ENCODE peak calls at places on chromosome 15, in seven cellular contexts. One of them, this sample, is unnamed.

GRCh38 chr15:81363713-81364112 is 10.3 kb downstream of the TMC3 start:
- DNase-seq in cardiac fibroblast: no peak
- DNase-seq in bronchial epithelial cell: no peak
- DNase-seq in psoas muscle: no peak
- DNase-seq in AG04450: no peak
- DNase-seq in brain microvascular endothelial cell: no peak
- DNase-seq in A673: no peak
- DNase-seq in this sample: no peak

GRCh38 chr15:31318429-31318828 is 8.2 kb upstream of the KLF13 start:
- DNase-seq in cardiac fibroblast: no peak
- DNase-seq in bronchial epithelial cell: no peak
- DNase-seq in psoas muscle: no peak
- DNase-seq in AG04450: no peak
- DNase-seq in brain microvascular endothelial cell: no peak
- DNase-seq in A673: no peak
- DNase-seq in this sample: no peak

GRCh38 chr15:91886878-91887277 is 33.4 kb downstream of the SLCO3A1 start:
- DNase-seq in cardiac fibroblast: no peak
- DNase-seq in bronchial epithelial cell: no peak
- DNase-seq in psoas muscle: no peak
- DNase-seq in AG04450: no peak
- DNase-seq in brain microvascular endothelial cell: no peak
- DNase-seq in A673: no peak
- DNase-seq in this sample: no peak

GRCh38 chr15:60721706-60722105 is 242.8 kb upstream of the ICE2 start:
- DNase-seq in cardiac fibroblast: no peak
- DNase-seq in bronchial epithelial cell: peak
- DNase-seq in psoas muscle: no peak
- DNase-seq in AG04450: peak
- DNase-seq in brain microvascular endothelial cell: peak
- DNase-seq in A673: no peak
- DNase-seq in this sample: no peak

GRCh38 chr15:68994149-68994548 is 20.3 kb upstream of the NOX5 start:
- DNase-seq in cardiac fibroblast: peak
- DNase-seq in bronchial epithelial cell: peak
- DNase-seq in psoas muscle: no peak
- DNase-seq in AG04450: no peak
- DNase-seq in brain microvascular endothelial cell: peak
- DNase-seq in A673: no peak
- DNase-seq in this sample: no peak

GRCh38 chr15:70741107-70741511 is 22.2 kb downstream of the UACA start:
- DNase-seq in cardiac fibroblast: peak
- DNase-seq in bronchial epithelial cell: peak
- DNase-seq in psoas muscle: peak
- DNase-seq in AG04450: peak
- DNase-seq in brain microvascular endothelial cell: peak
- DNase-seq in A673: peak
- DNase-seq in this sample: no peak

GRCh38 chr15:70932397-70932796 is 39.8 kb downstream of the LRRC49 start:
- DNase-seq in cardiac fibroblast: no peak
- DNase-seq in bronchial epithelial cell: peak
- DNase-seq in psoas muscle: no peak
- DNase-seq in AG04450: no peak
- DNase-seq in brain microvascular endothelial cell: no peak
- DNase-seq in A673: no peak
- DNase-seq in this sample: no peak

GRCh38 chr15:66241886-66242285 is 11.7 kb downstream of the MEGF11 start:
- DNase-seq in cardiac fibroblast: no peak
- DNase-seq in bronchial epithelial cell: peak
- DNase-seq in psoas muscle: no peak
- DNase-seq in AG04450: no peak
- DNase-seq in brain microvascular endothelial cell: no peak
- DNase-seq in A673: no peak
- DNase-seq in this sample: no peak

GRCh38 chr15:100372695-100373036 is 30.9 kb upstream of the ADAMTS17 start:
- DNase-seq in cardiac fibroblast: no peak
- DNase-seq in bronchial epithelial cell: no peak
- DNase-seq in psoas muscle: peak
- DNase-seq in AG04450: no peak
- DNase-seq in brain microvascular endothelial cell: no peak
- DNase-seq in A673: no peak
- DNase-seq in this sample: no peak

GRCh38 chr15:51227967-51228783 is 110.2 kb downstream of the CYP19A1 start:
- DNase-seq in cardiac fibroblast: peak
- DNase-seq in bronchial epithelial cell: peak
- DNase-seq in psoas muscle: no peak
- DNase-seq in AG04450: peak
- DNase-seq in brain microvascular endothelial cell: peak
- DNase-seq in A673: peak
- DNase-seq in this sample: peak

GRCh38 chr15:31740203-31740602 is 290.1 kb upstream of the CHRNA7 start:
- DNase-seq in cardiac fibroblast: no peak
- DNase-seq in bronchial epithelial cell: no peak
- DNase-seq in psoas muscle: no peak
- DNase-seq in AG04450: no peak
- DNase-seq in brain microvascular endothelial cell: no peak
- DNase-seq in A673: no peak
- DNase-seq in this sample: no peak

GRCh38 chr15:25061808-25062550 is 107.2 kb downstream of the SNRPN start:
- DNase-seq in cardiac fibroblast: no peak
- DNase-seq in bronchial epithelial cell: no peak
- DNase-seq in psoas muscle: no peak
- DNase-seq in AG04450: no peak
- DNase-seq in brain microvascular endothelial cell: no peak
- DNase-seq in A673: no peak
- DNase-seq in this sample: no peak

GRCh38 chr15:99250001-99250400 is 620 bp upstream of the TTC23 start:
- DNase-seq in cardiac fibroblast: no peak
- DNase-seq in bronchial epithelial cell: no peak
- DNase-seq in psoas muscle: no peak
- DNase-seq in AG04450: no peak
- DNase-seq in brain microvascular endothelial cell: no peak
- DNase-seq in A673: no peak
- DNase-seq in this sample: no peak
- H3K4me3 ChIP-seq in cardiac fibroblast: no peak
- H3K4me3 ChIP-seq in bronchial epithelial cell: peak
- H3K4me3 ChIP-seq in psoas muscle: peak
- H3K4me3 ChIP-seq in AG04450: peak
- H3K4me3 ChIP-seq in brain microvascular endothelial cell: peak
- H3K4me3 ChIP-seq in A673: peak
- H3K4me3 ChIP-seq in this sample: no peak

DNA sequence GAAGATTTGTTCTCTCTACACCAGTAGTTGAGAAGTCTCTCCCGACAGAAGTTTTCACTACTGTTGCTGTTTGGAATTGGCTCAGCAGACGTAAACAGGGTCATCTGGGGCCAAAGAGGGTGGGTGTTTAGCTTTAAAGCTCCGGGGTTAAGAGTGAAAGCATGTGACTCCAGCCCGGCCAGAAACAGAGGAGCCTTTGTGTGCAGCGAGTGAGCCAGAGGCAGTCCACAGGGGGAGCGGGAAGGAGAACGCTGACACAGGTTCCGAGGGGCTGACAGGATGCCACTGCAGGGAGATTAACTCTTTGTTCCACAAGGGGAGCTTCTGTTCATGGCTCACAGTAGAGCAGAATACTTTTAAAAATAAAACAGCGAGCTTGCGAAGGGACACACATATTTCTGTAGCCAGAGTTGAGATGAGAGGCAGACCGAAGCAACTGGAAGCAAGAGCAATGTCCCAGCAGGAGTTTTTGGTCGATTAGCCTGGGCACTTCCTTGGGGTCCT is 26.9 kb downstream of the BMF start:
- DNase-seq in cardiac fibroblast: peak
- DNase-seq in bronchial epithelial cell: no peak
- DNase-seq in psoas muscle: peak
- DNase-seq in AG04450: no peak
- DNase-seq in brain microvascular endothelial cell: peak
- DNase-seq in A673: peak
- DNase-seq in this sample: no peak
- TF ChIP-seq CTCF in cardiac fibroblast: no peak
- TF ChIP-seq CTCF in bronchial epithelial cell: no peak
- TF ChIP-seq CTCF in psoas muscle: peak
- TF ChIP-seq CTCF in AG04450: no peak
- TF ChIP-seq CTCF in brain microvascular endothelial cell: peak
- TF ChIP-seq CTCF in A673: no peak
- TF ChIP-seq CTCF in this sample: no peak

DNA sequence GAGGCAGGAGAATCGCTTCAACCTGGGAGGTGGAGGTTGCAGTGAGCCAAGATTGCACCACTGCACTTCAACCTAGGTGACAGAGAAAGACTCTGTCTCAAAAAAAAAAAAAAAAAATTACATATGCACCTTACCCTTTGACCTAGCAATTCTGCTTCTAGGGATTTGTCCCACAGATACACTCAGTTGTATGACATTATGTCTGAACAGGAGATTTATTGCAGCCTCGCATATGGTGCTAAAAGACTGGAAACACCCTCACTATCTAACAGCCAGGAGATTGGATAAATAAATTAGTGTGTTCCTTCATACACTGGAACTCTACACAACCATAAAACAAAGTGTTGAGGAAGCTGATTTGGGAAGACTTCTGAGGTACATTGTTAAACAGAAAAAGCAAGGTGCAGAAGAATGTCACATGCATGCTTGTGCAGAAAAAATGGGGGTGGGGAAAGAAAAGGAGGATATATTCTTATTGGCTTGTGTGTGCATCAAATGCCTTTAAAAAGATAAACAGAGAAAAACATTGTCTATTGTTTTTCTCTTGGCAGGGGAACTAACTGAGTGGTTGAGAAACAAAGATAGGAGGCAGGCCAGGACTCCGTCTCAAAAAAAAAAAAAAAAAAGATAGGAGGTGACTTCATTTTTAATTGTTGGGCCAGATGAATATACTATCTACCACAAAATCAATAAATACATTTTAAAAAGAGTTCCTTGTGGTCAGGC is 30.9 kb downstream of the PPCDC start:
- DNase-seq in cardiac fibroblast: peak
- DNase-seq in bronchial epithelial cell: no peak
- DNase-seq in psoas muscle: no peak
- DNase-seq in AG04450: no peak
- DNase-seq in brain microvascular endothelial cell: no peak
- DNase-seq in A673: peak
- DNase-seq in this sample: no peak
- H3K4me3 ChIP-seq in cardiac fibroblast: no peak
- H3K4me3 ChIP-seq in bronchial epithelial cell: no peak
- H3K4me3 ChIP-seq in psoas muscle: no peak
- H3K4me3 ChIP-seq in AG04450: no peak
- H3K4me3 ChIP-seq in brain microvascular endothelial cell: no peak
- H3K4me3 ChIP-seq in A673: no peak
- H3K4me3 ChIP-seq in this sample: no peak

DNA sequence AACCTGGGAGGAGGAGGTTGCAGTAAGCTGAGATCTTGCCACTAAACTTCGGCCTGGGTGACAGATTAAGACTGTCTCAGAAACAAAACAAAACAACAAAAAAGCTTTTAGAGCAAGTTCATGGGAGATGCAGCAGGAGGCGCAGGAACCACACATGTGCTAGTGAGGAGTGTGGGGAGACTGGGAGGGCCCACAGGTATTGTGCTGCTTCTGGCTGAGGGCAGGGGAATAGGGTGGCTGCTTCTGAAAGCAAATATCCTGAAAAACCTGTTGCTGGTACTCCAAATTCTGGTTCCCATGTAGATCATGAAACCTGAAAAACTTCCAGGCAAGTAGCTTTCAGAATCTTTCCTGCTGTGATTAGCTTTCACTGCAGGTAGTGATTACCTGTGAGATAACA is 22.1 kb downstream of the TYRO3 start:
- DNase-seq in cardiac fibroblast: no peak
- DNase-seq in bronchial epithelial cell: peak
- DNase-seq in psoas muscle: no peak
- DNase-seq in AG04450: no peak
- DNase-seq in brain microvascular endothelial cell: no peak
- DNase-seq in A673: peak
- DNase-seq in this sample: no peak
- TF ChIP-seq CTCF in cardiac fibroblast: peak
- TF ChIP-seq CTCF in bronchial epithelial cell: peak
- TF ChIP-seq CTCF in psoas muscle: no peak
- TF ChIP-seq CTCF in AG04450: peak
- TF ChIP-seq CTCF in brain microvascular endothelial cell: peak
- TF ChIP-seq CTCF in A673: peak
- TF ChIP-seq CTCF in this sample: peak

GRCh38 chr15:77411614-77411976 is 8.3 kb downstream of the PEAK1 start:
- DNase-seq in cardiac fibroblast: no peak
- DNase-seq in bronchial epithelial cell: no peak
- DNase-seq in psoas muscle: no peak
- DNase-seq in AG04450: no peak
- DNase-seq in brain microvascular endothelial cell: no peak
- DNase-seq in A673: no peak
- DNase-seq in this sample: no peak
- H3K4me3 ChIP-seq in cardiac fibroblast: no peak
- H3K4me3 ChIP-seq in bronchial epithelial cell: no peak
- H3K4me3 ChIP-seq in psoas muscle: no peak
- H3K4me3 ChIP-seq in AG04450: no peak
- H3K4me3 ChIP-seq in brain microvascular endothelial cell: no peak
- H3K4me3 ChIP-seq in A673: no peak
- H3K4me3 ChIP-seq in this sample: no peak

GRCh38 chr15:27486676-27487290 is 515.8 kb downstream of the GABRG3 start:
- DNase-seq in cardiac fibroblast: no peak
- DNase-seq in bronchial epithelial cell: peak
- DNase-seq in psoas muscle: no peak
- DNase-seq in AG04450: no peak
- DNase-seq in brain microvascular endothelial cell: no peak
- DNase-seq in A673: no peak
- DNase-seq in this sample: no peak

GRCh38 chr15:27486036-27486435 is 515.1 kb downstream of the GABRG3 start:
- DNase-seq in cardiac fibroblast: no peak
- DNase-seq in bronchial epithelial cell: no peak
- DNase-seq in psoas muscle: no peak
- DNase-seq in AG04450: no peak
- DNase-seq in brain microvascular endothelial cell: no peak
- DNase-seq in A673: no peak
- DNase-seq in this sample: no peak

GRCh38 chr15:27487846-27488245 is 516.9 kb downstream of the GABRG3 start:
- DNase-seq in cardiac fibroblast: no peak
- DNase-seq in bronchial epithelial cell: no peak
- DNase-seq in psoas muscle: no peak
- DNase-seq in AG04450: no peak
- DNase-seq in brain microvascular endothelial cell: no peak
- DNase-seq in A673: no peak
- DNase-seq in this sample: no peak

GRCh38 chr15:27483124-27483523 is 512.1 kb downstream of the GABRG3 start:
- DNase-seq in cardiac fibroblast: no peak
- DNase-seq in bronchial epithelial cell: no peak
- DNase-seq in psoas muscle: no peak
- DNase-seq in AG04450: no peak
- DNase-seq in brain microvascular endothelial cell: no peak
- DNase-seq in A673: no peak
- DNase-seq in this sample: no peak

DNA sequence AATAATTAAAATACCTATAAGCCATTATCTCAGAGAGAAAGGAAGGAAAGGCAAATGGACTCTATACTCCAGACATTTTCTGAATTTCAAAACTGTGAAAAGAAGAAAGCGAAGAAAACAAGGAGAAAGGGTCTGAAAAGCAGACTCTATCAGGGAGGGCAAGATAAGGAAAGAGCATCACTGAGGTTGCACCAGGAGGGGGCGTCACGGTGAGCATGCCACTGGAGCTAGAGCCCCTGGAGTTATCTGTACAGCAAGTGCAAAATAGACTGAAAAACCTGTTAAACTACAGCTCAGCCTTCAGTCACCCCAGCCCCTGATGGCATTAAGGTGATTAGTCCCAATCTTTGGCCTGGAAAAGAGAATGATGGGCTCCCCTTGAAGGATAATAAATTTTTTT is 514.3 kb downstream of the GABRG3 start:
- DNase-seq in cardiac fibroblast: no peak
- DNase-seq in bronchial epithelial cell: no peak
- DNase-seq in psoas muscle: no peak
- DNase-seq in AG04450: no peak
- DNase-seq in brain microvascular endothelial cell: no peak
- DNase-seq in A673: no peak
- DNase-seq in this sample: no peak
- TF ChIP-seq CTCF in cardiac fibroblast: no peak
- TF ChIP-seq CTCF in bronchial epithelial cell: no peak
- TF ChIP-seq CTCF in psoas muscle: no peak
- TF ChIP-seq CTCF in AG04450: no peak
- TF ChIP-seq CTCF in brain microvascular endothelial cell: no peak
- TF ChIP-seq CTCF in A673: no peak
- TF ChIP-seq CTCF in this sample: no peak